ENCODE peak calls at places on chromosome 11, in four cellular contexts. One of them, this sample, is unnamed.

GRCh38 chr11:6825333-6825744 is 20.1 kb upstream of the OR10A5 start:
- DNase-seq in trophoblast cell: no peak
- DNase-seq in H9: no peak
- DNase-seq in mesendoderm: peak; percentile 49
- DNase-seq in this sample: no peak

GRCh38 chr11:77066229-77067023 is at the start of gene CAPN5:
- DNase-seq in H9: peak; percentile 95
- DNase-seq in trophoblast cell: peak; percentile 80
- DNase-seq in mesendoderm: peak; percentile 96
- DNase-seq in this sample: peak; percentile 84

GRCh38 chr11:8248786-8249185 is 14.9 kb downstream of the LMO1 start:
- DNase-seq in mesendoderm: no peak
- DNase-seq in H9: no peak
- DNase-seq in trophoblast cell: no peak
- DNase-seq in this sample: no peak

GRCh38 chr11:128324531-128325141 is 262.7 kb downstream of the ETS1 start:
- DNase-seq in H9: no peak
- DNase-seq in trophoblast cell: no peak
- DNase-seq in mesendoderm: no peak
- DNase-seq in this sample: no peak

GRCh38 chr11:95324826-95325225 is 93.8 kb upstream of the SESN3 start:
- DNase-seq in mesendoderm: no peak
- DNase-seq in H9: no peak
- DNase-seq in trophoblast cell: no peak
- DNase-seq in this sample: no peak

GRCh38 chr11:83520849-83521248 is 234.7 kb upstream of the CCDC90B start:
- DNase-seq in H9: no peak
- DNase-seq in mesendoderm: no peak
- DNase-seq in trophoblast cell: no peak
- DNase-seq in this sample: no peak

GRCh38 chr11:112780351-112781043 is 180.7 kb upstream of the NCAM1 start:
- DNase-seq in trophoblast cell: peak; percentile 19
- DNase-seq in H9: no peak
- DNase-seq in mesendoderm: no peak
- DNase-seq in this sample: no peak

GRCh38 chr11:92830382-92831148 is 138.9 kb upstream of the MTNR1B start:
- DNase-seq in trophoblast cell: no peak
- DNase-seq in mesendoderm: no peak
- DNase-seq in H9: no peak
- DNase-seq in this sample: no peak

GRCh38 chr11:17827006-17827405 is 92.4 kb downstream of the KCNC1 start:
- DNase-seq in mesendoderm: peak; percentile 51
- DNase-seq in H9: no peak
- DNase-seq in trophoblast cell: no peak
- DNase-seq in this sample: no peak

GRCh38 chr11:135033545-135033944 is 621.5 kb upstream of the B3GAT1 start:
- DNase-seq in mesendoderm: peak; percentile 93
- DNase-seq in trophoblast cell: no peak
- DNase-seq in H9: peak; percentile 79
- DNase-seq in this sample: peak; percentile 61

GRCh38 chr11:75944515-75944914 is 129.5 kb downstream of the UVRAG start:
- DNase-seq in mesendoderm: no peak
- DNase-seq in H9: no peak
- DNase-seq in trophoblast cell: no peak
- DNase-seq in this sample: no peak

GRCh38 chr11:75939992-75940391 is 125.0 kb downstream of the UVRAG start:
- DNase-seq in trophoblast cell: no peak
- DNase-seq in mesendoderm: no peak
- DNase-seq in H9: no peak
- DNase-seq in this sample: no peak

GRCh38 chr11:75934851-75935250 is 119.8 kb downstream of the UVRAG start:
- DNase-seq in trophoblast cell: no peak
- DNase-seq in H9: no peak
- DNase-seq in mesendoderm: no peak
- DNase-seq in this sample: no peak

DNA sequence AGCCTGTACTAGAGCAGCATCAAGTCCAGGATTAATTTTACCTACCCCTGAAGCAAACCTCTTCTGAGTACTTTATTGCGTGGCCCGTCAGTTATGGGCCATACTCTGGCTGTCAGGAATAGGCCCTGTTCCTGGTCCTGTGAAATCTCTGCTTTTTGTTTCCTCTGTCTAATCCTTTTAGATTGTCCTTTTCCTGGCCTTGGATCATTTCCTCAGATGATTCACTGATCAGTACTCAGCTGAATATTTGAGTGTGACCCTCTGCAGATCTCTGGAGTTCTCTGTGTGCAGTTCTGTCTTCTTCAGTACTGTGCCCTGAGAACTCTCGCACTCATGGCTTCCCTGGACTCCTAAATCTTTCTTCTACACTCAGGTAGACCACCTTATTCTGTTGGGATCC is 123.5 kb downstream of the UVRAG start:
- DNase-seq in trophoblast cell: no peak
- DNase-seq in mesendoderm: no peak
- DNase-seq in H9: no peak
- DNase-seq in this sample: no peak
- H3K79me2 ChIP-seq in trophoblast cell: no peaks in the 10 kb centered on the region
- H3K79me2 ChIP-seq in mesendoderm: no peaks in the 10 kb centered on the region
- H3K79me2 ChIP-seq in H9: no peaks in the 10 kb centered on the region
- H3K79me2 ChIP-seq in this sample: no peaks in the 10 kb centered on the region

GRCh38 chr11:71542856-71543743 is 5.1 kb upstream of the KRTAP5-9 start:
- DNase-seq in trophoblast cell: no peak
- DNase-seq in H9: no peak
- DNase-seq in mesendoderm: no peak
- DNase-seq in this sample: no peak
- H3K18ac ChIP-seq in trophoblast cell: no peak overlapping the region
- H3K18ac ChIP-seq in H9: no peak overlapping the region
- H3K18ac ChIP-seq in mesendoderm: no peak overlapping the region
- H3K18ac ChIP-seq in this sample: no peak overlapping the region

GRCh38 chr11:24585192-24585591 is 88.3 kb downstream of the LUZP2 start:
- DNase-seq in trophoblast cell: no peak
- DNase-seq in mesendoderm: no peak
- DNase-seq in H9: no peak
- DNase-seq in this sample: no peak
- H3K79me2 ChIP-seq in trophoblast cell: no peaks in the 10 kb centered on the region
- H3K79me2 ChIP-seq in mesendoderm: no peaks in the 10 kb centered on the region
- H3K79me2 ChIP-seq in H9: no peaks in the 10 kb centered on the region
- H3K79me2 ChIP-seq in this sample: no peaks in the 10 kb centered on the region

DNA sequence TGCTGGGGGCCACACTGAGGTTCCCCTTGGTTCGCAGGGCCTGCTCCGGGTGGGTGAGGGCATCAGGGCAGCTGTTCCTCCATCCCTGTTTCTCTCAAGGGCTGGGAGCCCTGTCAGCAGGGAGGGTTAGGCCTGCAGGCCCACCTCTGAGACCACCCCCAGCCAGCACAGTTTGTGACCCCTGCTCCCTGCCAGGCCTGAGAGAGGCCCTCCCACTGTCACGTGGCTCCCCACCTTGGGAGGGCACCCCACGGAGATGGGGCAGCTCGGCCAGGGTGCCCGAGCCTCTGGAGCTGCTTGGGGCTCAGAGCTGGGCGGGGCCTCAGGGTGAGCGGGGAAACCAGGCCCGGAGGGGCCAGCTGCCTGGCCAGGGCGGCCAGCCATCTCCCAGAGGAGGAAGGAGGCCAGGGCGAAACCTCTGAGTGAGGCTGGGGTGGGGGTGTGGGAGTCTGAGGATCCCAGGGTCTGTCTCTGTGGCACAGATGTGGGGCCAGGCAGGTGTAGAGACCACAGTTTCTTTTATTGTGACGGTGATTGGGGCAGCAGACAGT is 2.5 kb upstream of the INS start:
- DNase-seq in mesendoderm: no peak
- DNase-seq in H9: no peak
- DNase-seq in trophoblast cell: no peak
- DNase-seq in this sample: no peak
- H3K18ac ChIP-seq in mesendoderm: no peak overlapping the region
- H3K18ac ChIP-seq in H9: no peak overlapping the region
- H3K18ac ChIP-seq in trophoblast cell: no peak overlapping the region
- H3K18ac ChIP-seq in this sample: no peak overlapping the region

DNA sequence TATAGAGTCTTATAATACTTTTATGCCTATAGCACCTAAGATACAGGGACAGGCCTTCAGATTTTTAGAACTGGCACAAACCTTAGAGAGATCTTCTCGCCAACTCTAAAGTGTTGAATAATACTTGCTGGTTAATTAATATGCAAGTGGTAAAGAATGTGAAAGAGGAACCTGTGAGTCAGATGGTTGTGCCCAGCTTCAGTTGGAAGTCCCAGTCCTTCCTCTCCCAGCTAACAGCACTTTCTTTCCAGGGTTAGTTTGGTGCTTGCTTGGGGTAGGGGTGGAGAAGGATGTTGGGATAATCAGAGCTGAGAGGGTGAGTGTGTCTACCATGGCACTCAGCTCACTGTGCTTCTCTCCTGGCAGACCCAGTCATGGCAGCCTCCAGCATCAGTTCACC is 4.9 kb upstream of the TMEM132A start:
- DNase-seq in trophoblast cell: no peak
- DNase-seq in mesendoderm: no peak
- DNase-seq in H9: no peak
- DNase-seq in this sample: no peak
- H3K79me2 ChIP-seq in trophoblast cell: peaks cover 3% of the 10 kb centered on the region
- H3K79me2 ChIP-seq in mesendoderm: peaks cover 9% of the 10 kb centered on the region
- H3K79me2 ChIP-seq in H9: no peaks in the 10 kb centered on the region
- H3K79me2 ChIP-seq in this sample: peaks cover 24% of the 10 kb centered on the region

GRCh38 chr11:69304258-69304657 is 10.3 kb downstream of the MYEOV start:
- DNase-seq in mesendoderm: no peak
- DNase-seq in trophoblast cell: no peak
- DNase-seq in H9: no peak
- DNase-seq in this sample: no peak

GRCh38 chr11:69304686-69305085 is 10.7 kb downstream of the MYEOV start:
- DNase-seq in mesendoderm: no peak
- DNase-seq in H9: no peak
- DNase-seq in trophoblast cell: no peak
- DNase-seq in this sample: no peak

GRCh38 chr11:69307421-69307820 is 13.5 kb downstream of the MYEOV start:
- DNase-seq in H9: no peak
- DNase-seq in trophoblast cell: no peak
- DNase-seq in mesendoderm: no peak
- DNase-seq in this sample: no peak

GRCh38 chr11:69306821-69307220 is 12.9 kb downstream of the MYEOV start:
- DNase-seq in trophoblast cell: no peak
- DNase-seq in H9: no peak
- DNase-seq in mesendoderm: no peak
- DNase-seq in this sample: no peak

GRCh38 chr11:69305885-69306540 is 12.1 kb downstream of the MYEOV start:
- DNase-seq in mesendoderm: no peak
- DNase-seq in H9: no peak
- DNase-seq in trophoblast cell: no peak
- DNase-seq in this sample: no peak
- H3K18ac ChIP-seq in mesendoderm: no peak overlapping the region
- H3K18ac ChIP-seq in H9: no peak overlapping the region
- H3K18ac ChIP-seq in trophoblast cell: no peak overlapping the region
- H3K18ac ChIP-seq in this sample: no peak overlapping the region

This sample was measured in H1.